ENCODE peak calls at places on chromosomes 16 and 17, in eight cellular contexts. Y is Peyer's patch, Z is body of pancreas, Q is PC-3, S is BJ, D is breast epithelium, P is K562, A is bronchial epithelial cell. U is an unnamed sample. For H3K36me3, the result is how much of the 10 kb centered on the place peaks cover.

GRCh38 chr16:24518498-24518897 is 20.9 kb upstream of the RBBP6 start:
- DNase-seq in Y (no peak), Z (no peak), Q (no peak), S (no peak), D (no peak), P (no peak), A (no peak), U (no peak)

GRCh38 chr17:35242158-35242804 is 591 bp upstream of the SLFN5 start:
- DNase-seq in Y (peak), Z (peak), Q (peak), S (no peak), D (peak), P (no peak), A (peak), U (peak)

GRCh38 chr16:30867747-30868146 is 26.1 kb downstream of the BCL7C start:
- DNase-seq in Y (no peak), Z (no peak), Q (peak), S (no peak), D (no peak), P (peak), A (no peak), U (no peak)

GRCh38 chr16:56421313-56421712 is 4.0 kb downstream of the AMFR start:
- DNase-seq in Y (no peak), Z (no peak), Q (no peak), S (no peak), D (no peak), P (no peak), A (no peak), U (no peak)

GRCh38 chr17:48728232-48729231 is at the start of gene HOXB13:
- DNase-seq in Y (peak), Z (no peak), Q (peak), S (no peak), D (no peak), P (peak), A (no peak), U (peak)

GRCh38 chr16:8577678-8578304 is 12.5 kb downstream of the TMEM114 start:
- DNase-seq in Y (no peak), Z (no peak), Q (no peak), S (no peak), D (no peak), P (no peak), A (no peak), U (no peak)

GRCh38 chr17:4124994-4125393 is 17.8 kb downstream of the ZZEF1 start:
- DNase-seq in Y (no peak), Z (no peak), Q (no peak), S (no peak), D (no peak), P (no peak), A (no peak), U (no peak)

GRCh38 chr17:58323420-58324408 is 4.9 kb downstream of the TSPOAP1 start:
- DNase-seq in Y (no peak), Z (no peak), Q (no peak), S (no peak), D (no peak), P (no peak), A (no peak), U (no peak)

GRCh38 chr17:49815761-49816281 is 27.3 kb downstream of the KAT7 start:
- DNase-seq in Y (no peak), Z (no peak), Q (no peak), S (no peak), D (no peak), P (no peak), A (peak), U (no peak)

GRCh38 chr17:56817066-56817465 is 16.7 kb downstream of the C17orf67 start:
- DNase-seq in Y (no peak), Z (no peak), Q (no peak), S (no peak), D (no peak), P (no peak), A (no peak), U (no peak)

GRCh38 chr16:51003850-51004566 is 147.1 kb downstream of the SALL1 start:
- DNase-seq in Y (no peak), Z (peak), Q (no peak), S (no peak), D (no peak), P (no peak), A (no peak), U (no peak)

GRCh38 chr17:66971249-66971648 is 6.7 kb downstream of the CACNG4 start:
- DNase-seq in Y (no peak), Z (no peak), Q (no peak), S (no peak), D (no peak), P (no peak), A (no peak), U (no peak)

GRCh38 chr16:13863075-13863765 is 56.7 kb upstream of the ERCC4 start:
- DNase-seq in Y (no peak), Z (no peak), Q (no peak), S (no peak), D (no peak), P (no peak), A (no peak), U (no peak)

GRCh38 chr16:87368029-87368765 is 15.4 kb downstream of the FBXO31 start:
- DNase-seq in Y (no peak), Z (no peak), Q (no peak), S (no peak), D (no peak), P (no peak), A (no peak), U (no peak)

GRCh38 chr16:52453661-52454060 is 93.3 kb downstream of the TOX3 start:
- DNase-seq in Y (no peak), Z (no peak), Q (no peak), S (no peak), D (no peak), P (no peak), A (no peak), U (no peak)

GRCh38 chr16:12659871-12660270 is 143.8 kb downstream of the CPPED1 start:
- DNase-seq in Y (no peak), Z (no peak), Q (no peak), S (no peak), D (no peak), P (no peak), A (no peak), U (no peak)

GRCh38 chr16:361872-362701 is 8.3 kb downstream of the MRPL28 start:
- DNase-seq in Y (peak), Z (peak), Q (peak), S (no peak), D (peak), P (peak), A (peak), U (peak)

GRCh38 chr17:64103751-64104364 is 26.1 kb downstream of the ERN1 start:
- DNase-seq in Y (no peak), Z (no peak), Q (peak), S (no peak), D (no peak), P (no peak), A (no peak), U (no peak)

GRCh38 chr16:14024300-14024699 is 46.8 kb upstream of the MRTFB start:
- DNase-seq in Y (no peak), Z (no peak), Q (peak), S (no peak), D (no peak), P (no peak), A (no peak), U (no peak)

GRCh38 chr17:81712468-81713003 is 452 bp downstream of the SLC25A10 start:
- DNase-seq in Y (peak), Z (peak), Q (peak), S (no peak), D (no peak), P (peak), A (no peak), U (peak)

GRCh38 chr16:26961459-26961858 is 105.3 kb upstream of the C16orf82 start:
- DNase-seq in Y (no peak), Z (no peak), Q (no peak), S (no peak), D (no peak), P (no peak), A (no peak), U (no peak)

GRCh38 chr16:69930117-69930776 is 20.9 kb upstream of the CLEC18A start:
- DNase-seq in Y (no peak), Z (peak), Q (peak), S (no peak), D (no peak), P (peak), A (peak), U (peak)

GRCh38 chr17:44297975-44298374 is 10.4 kb upstream of the RUNDC3A start:
- DNase-seq in Y (no peak), Z (no peak), Q (no peak), S (no peak), D (no peak), P (no peak), A (peak), U (no peak)

GRCh38 chr17:39611441-39612112 is 3.9 kb upstream of the NEUROD2 start:
- DNase-seq in Y (no peak), Z (no peak), Q (no peak), S (no peak), D (no peak), P (no peak), A (no peak), U (no peak)

GRCh38 chr17:39609416-39610025 is 1.8 kb upstream of the NEUROD2 start:
- DNase-seq in Y (no peak), Z (no peak), Q (no peak), S (no peak), D (no peak), P (no peak), A (no peak), U (no peak)

GRCh38 chr17:39614545-39615157 is 6.9 kb upstream of the NEUROD2 start:
- DNase-seq in Y (no peak), Z (no peak), Q (no peak), S (no peak), D (no peak), P (no peak), A (no peak), U (no peak)

GRCh38 chr17:39612935-39613465 is 5.3 kb upstream of the NEUROD2 start:
- DNase-seq in Y (no peak), Z (no peak), Q (no peak), S (no peak), D (no peak), P (no peak), A (no peak), U (no peak)

DNA sequence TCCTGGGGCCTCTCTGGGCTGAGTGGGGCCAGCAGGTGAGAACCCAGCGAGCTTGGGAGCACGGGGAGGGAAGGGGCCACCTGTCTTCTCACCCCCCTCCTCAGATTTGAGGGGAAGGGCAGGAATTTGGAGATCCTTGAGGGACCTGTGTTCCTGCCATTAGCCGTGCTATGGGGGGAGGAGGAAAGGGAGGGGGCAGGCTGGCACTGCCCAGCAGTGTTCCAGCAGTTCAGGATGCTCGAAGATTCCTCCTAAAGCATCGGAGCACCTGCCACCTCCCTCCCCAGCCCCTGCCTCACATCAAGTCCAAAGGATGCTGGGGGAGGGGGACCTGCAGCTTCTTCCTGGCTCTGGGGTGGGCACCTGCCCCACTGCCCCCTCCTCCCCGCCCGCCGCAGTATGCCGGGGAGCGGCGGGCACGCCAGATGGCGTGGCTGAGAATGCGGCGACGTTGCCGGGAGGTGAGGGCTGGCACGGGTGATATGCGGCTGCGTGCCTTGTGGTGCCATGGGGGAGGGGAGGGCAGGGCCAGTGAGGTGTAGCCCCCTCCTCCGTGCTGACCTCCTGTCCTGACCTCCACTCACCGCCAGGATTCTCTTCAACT is 4.7 kb upstream of the NEUROD2 start:
- DNase-seq in Y (no peak), Z (no peak), Q (no peak), S (no peak), D (no peak), P (no peak), A (no peak), U (no peak)
- TF ChIP-seq CTCF in Y (no peak), Z (no peak), Q (no peak), S (no peak), D (no peak), P (no peak), A (no peak), U (no peak)

DNA sequence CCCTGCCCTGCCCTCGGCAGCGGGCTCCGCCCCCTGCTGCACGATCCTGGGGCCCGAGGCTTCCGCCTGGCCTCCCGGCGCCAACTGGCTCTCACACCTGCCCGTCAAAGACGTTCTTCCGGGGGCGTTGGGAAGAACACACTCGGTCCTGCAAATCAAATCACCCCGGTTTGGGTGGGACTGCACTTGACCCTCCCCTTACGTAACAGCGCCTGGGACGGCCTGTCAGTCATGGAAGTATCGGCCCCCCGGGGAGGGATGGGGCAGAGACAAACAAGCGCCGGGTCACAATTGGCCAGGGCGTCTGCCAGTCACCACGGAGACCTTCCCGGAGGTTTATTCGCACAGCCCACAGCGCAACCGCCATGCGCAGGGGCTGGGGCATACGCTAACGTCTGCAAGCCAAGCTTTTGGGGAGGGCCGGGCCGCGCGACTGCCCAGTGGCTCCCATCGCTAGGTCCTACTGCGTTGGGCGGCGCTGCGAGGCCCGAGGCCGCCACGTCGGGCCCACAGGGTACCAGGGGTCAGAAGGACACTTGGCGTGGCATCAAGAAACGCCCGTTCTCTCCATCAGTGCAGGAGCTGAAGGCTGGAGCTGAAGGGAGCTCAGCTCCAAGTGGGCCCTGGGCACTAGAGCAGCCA is 382 bp upstream of the AKTIP start:
- DNase-seq in Y (peak), Z (peak), Q (peak), S (peak), D (peak), P (peak), A (peak), U (peak)
- H3K36me3 ChIP-seq in Y (under half), Z (under half), Q (under half), S (under half), D (under half), P (under half), A (under half), U (under half)

GRCh38 chr17:31537558-31537957 is 146.1 kb downstream of the RAB11FIP4 start:
- DNase-seq in Y (no peak), Z (peak), Q (no peak), S (no peak), D (peak), P (no peak), A (peak), U (peak)
- TF ChIP-seq CTCF in Y (no peak), Z (no peak), Q (no peak), S (no peak), D (no peak), P (no peak), A (no peak), U (no peak)

GRCh38 chr17:19975601-19976000 is 2.0 kb downstream of the AKAP10 start:
- DNase-seq in Y (no peak), Z (no peak), Q (no peak), S (no peak), D (no peak), P (no peak), A (no peak), U (no peak)
- H3K36me3 ChIP-seq in Y (under half), Z (under half), Q (under half), S (under half), D (under half), P (under half), A (under half), U (under half)

GRCh38 chr16:21710938-21711337 is 47.2 kb downstream of the OTOA start:
- DNase-seq in Y (no peak), Z (no peak), Q (no peak), S (no peak), D (no peak), P (no peak), A (no peak), U (no peak)
- TF ChIP-seq CTCF in Y (no peak), Z (no peak), Q (no peak), S (no peak), D (no peak), P (no peak), A (no peak), U (no peak)